ENCODE peak calls at places on chromosome 1, in four cellular contexts. B is IMR-90; L is stimulated activated CD4-positive, alpha-beta T cell treated with anti-CD3 and anti-CD28 coated beads, Interleukin-1b, Interleukin-23, amount 100 ng/mL, for 24 hours; V is mucosa of gallbladder. D is an unnamed sample.
A peak's percentile ranks its signal among the peaks of the same experiment; 100 is the strongest.

GRCh38 chr1:10726355-10726754 is 70.1 kb downstream of the CASZ1 start:
- DNase-seq in B (no peak), L (no peak), V (peak; percentile 85), D (peak; percentile 68)

GRCh38 chr1:56666112-56666608 is 21.0 kb downstream of the PRKAA2 start:
- DNase-seq in B (no peak), L (no peak), V (no peak), D (no peak)

GRCh38 chr1:56774067-56774609 is 45.1 kb downstream of the FYB2 start:
- DNase-seq in B (no peak), L (no peak), V (no peak), D (no peak)

GRCh38 chr1:19021845-19022244 is 65.4 kb upstream of the IFFO2 start:
- DNase-seq in B (no peak), L (no peak), V (no peak), D (no peak)

GRCh38 chr1:101300916-101301315 is 64.1 kb downstream of the S1PR1 start:
- DNase-seq in B (no peak), L (no peak), V (no peak), D (no peak)

GRCh38 chr1:182617734-182618288 is 13.6 kb upstream of the RGS16 start:
- DNase-seq in B (peak; percentile 10), L (no peak), V (no peak), D (no peak)

GRCh38 chr1:121445677-121446076 is 260.9 kb downstream of the SRGAP2C start:
- DNase-seq in B (no peak), L (no peak), V (no peak), D (no peak)

GRCh38 chr1:168465942-168466702 is 77.7 kb downstream of the XCL2 start:
- DNase-seq in B (peak; percentile 46), L (peak; percentile 17), V (peak; percentile 29), D (no peak)

GRCh38 chr1:170586321-170586855 is 54.4 kb downstream of the GORAB start:
- DNase-seq in B (no peak), L (no peak), V (no peak), D (no peak)

GRCh38 chr1:226125831-226126230 is 60.7 kb downstream of the ACBD3 start:
- DNase-seq in B (no peak), L (no peak), V (no peak), D (no peak)

GRCh38 chr1:177020861-177021589 is 143.5 kb downstream of the ASTN1 start:
- DNase-seq in B (no peak), L (no peak), V (no peak), D (no peak)

GRCh38 chr1:222697858-222698257 is 14.4 kb downstream of the AIDA start:
- DNase-seq in B (peak; percentile 56), L (no peak), V (no peak), D (no peak)

D was measured in lung.